ENCODE peak calls at places on chromosomes 16 and 17, in four cellular contexts. M, K, T and X are unnamed samples.

GRCh38 chr16:81855552-81856153 is 76.6 kb downstream of the PLCG2 start:
- DNase-seq in K (no peak), T (no peak), M (no peak), X (peak)

GRCh38 chr16:49356728-49357488 is 16.7 kb upstream of the C16orf78 start:
- DNase-seq in M (no peak), T (no peak), K (no peak), X (no peak)

GRCh38 chr17:75557075-75557851 is 30.3 kb upstream of the MYO15B start:
- DNase-seq in K (peak), T (no peak), M (no peak), X (no peak)

GRCh38 chr16:50522324-50522723 is 25.9 kb upstream of the NKD1 start:
- DNase-seq in K (no peak), T (no peak), M (no peak), X (no peak)

GRCh38 chr16:64397042-64397441 is 724.8 kb downstream of the CDH11 start:
- DNase-seq in T (no peak), K (no peak), M (no peak), X (no peak)

GRCh38 chr17:19004601-19005441 is at the start of gene FAM83G:
- DNase-seq in K (peak), T (peak), M (no peak), X (peak)

GRCh38 chr17:76408037-76408849 is 23.8 kb downstream of the SPHK1 start:
- DNase-seq in M (peak), T (peak), K (peak), X (peak)

GRCh38 chr17:83065660-83066542 is 13.5 kb upstream of the METRNL start:
- DNase-seq in M (no peak), T (no peak), K (peak), X (no peak)

GRCh38 chr16:69566437-69567030 is 768 bp downstream of the NFAT5 start:
- DNase-seq in M (peak), T (peak), K (peak), X (peak)

GRCh38 chr16:78684655-78685400 is 585.4 kb downstream of the WWOX start:
- DNase-seq in M (no peak), K (no peak), T (no peak), X (no peak)

GRCh38 chr16:69799601-69800000 is 37.5 kb downstream of the WWP2 start:
- DNase-seq in K (no peak), M (no peak), T (no peak), X (no peak)

GRCh38 chr17:67244621-67245072 is 349 bp downstream of the HELZ start:
- DNase-seq in M (peak), T (peak), K (peak), X (peak)

GRCh38 chr17:6521636-6522035 is 34.7 kb downstream of the PITPNM3 start:
- DNase-seq in T (no peak), K (no peak), M (no peak), X (no peak)

GRCh38 chr17:82228278-82228841 is 482 bp upstream of the SLC16A3 start:
- DNase-seq in T (peak), M (no peak), K (no peak), X (peak)

GRCh38 chr16:84854759-84855158 is 35.0 kb downstream of the CRISPLD2 start:
- DNase-seq in M (no peak), T (no peak), K (no peak), X (no peak)

GRCh38 chr17:10177921-10178788 is 20.3 kb downstream of the GAS7 start:
- DNase-seq in T (no peak), M (no peak), K (no peak), X (peak)

GRCh38 chr16:89922884-89923639 is at the start of gene TUBB3:
- DNase-seq in T (no peak), M (peak), K (peak), X (peak)

GRCh38 chr17:3888343-3889171 is 4.3 kb downstream of the CAMKK1 start:
- DNase-seq in K (peak), M (no peak), T (no peak), X (peak)

GRCh38 chr17:19727466-19728113 is 11.2 kb upstream of the SLC47A2 start:
- DNase-seq in T (no peak), K (peak), M (no peak), X (no peak)

GRCh38 chr16:88869673-88869980 is 3.2 kb upstream of the PABPN1L start:
- DNase-seq in M (no peak), T (no peak), K (no peak), X (no peak)

GRCh38 chr17:77374170-77374936 is 233.6 kb downstream of the SEC14L1 start:
- DNase-seq in T (peak), K (peak), M (peak), X (peak)

GRCh38 chr17:75345514-75346167 is 56.4 kb upstream of the SLC25A19 start:
- DNase-seq in T (no peak), K (no peak), M (no peak), X (peak)

GRCh38 chr17:33750943-33751701 is 458.0 kb upstream of the ASIC2 start:
- DNase-seq in T (peak), K (peak), M (peak), X (peak)

GRCh38 chr17:34171245-34171818 is 83.8 kb upstream of the CCL2 start:
- DNase-seq in K (peak), T (peak), M (peak), X (peak)

GRCh38 chr17:7634384-7634783 is 4.4 kb downstream of the SHBG start:
- DNase-seq in M (peak), K (peak), T (no peak), X (peak)

GRCh38 chr17:49958723-49959122 is 10.3 kb upstream of the DLX4 start:
- DNase-seq in T (no peak), M (no peak), K (no peak), X (no peak)

GRCh38 chr17:78535285-78536197 is 41.7 kb downstream of the DNAH17 start:
- DNase-seq in M (no peak), K (no peak), T (no peak), X (no peak)

GRCh38 chr17:72976971-72977767 is 115.3 kb downstream of the SLC39A11 start:
- DNase-seq in K (peak), T (no peak), M (no peak), X (no peak)

GRCh38 chr16:3601614-3602319 is 9.6 kb downstream of the SLX4 start:
- DNase-seq in K (no peak), T (no peak), M (no peak), X (no peak)

GRCh38 chr16:59973966-59974365 is 1239.8 kb upstream of the GOT2 start:
- DNase-seq in M (no peak), K (no peak), T (no peak), X (no peak)